ENCODE peak calls at places on chromosomes 4 and X, in eight cellular contexts. Q is effector memory CD8-positive, alpha-beta T cell; W is anterior cingulate cortex; A is activated T-cell treated with anti-CD3 and anti-CD28 coated beads for 1 hour; T is NCI-H146; Y is mucosa of gallbladder; N is GM04503; H is stimulated activated CD4-positive, alpha-beta T cell treated with anti-CD3 and anti-CD28 coated beads, TNF-alpha, amount 100 ng/mL, for 1 hour. F is an unnamed sample.

GRCh38 chrX:69046996-69047490 is 118.2 kb downstream of the PJA1 start:
- DNase-seq in Q (no peak), W (no peak), A (no peak), T (no peak), Y (no peak), N (no peak), H (no peak), F (no peak)

GRCh38 chr4:133683967-133684366 is 517.6 kb downstream of the PABPC4L start:
- DNase-seq in Q (no peak), W (no peak), A (no peak), T (no peak), Y (no peak), N (no peak), H (no peak), F (no peak)

GRCh38 chr4:89110541-89110985 is 770 bp upstream of the TIGD2 start:
- DNase-seq in Q (no peak), W (no peak), A (no peak), T (peak), Y (no peak), N (no peak), H (no peak), F (no peak)

GRCh38 chrX:119734897-119735339 is 23.5 kb upstream of the SOWAHD start:
- DNase-seq in Q (no peak), W (no peak), A (no peak), T (peak), Y (peak), N (no peak), H (no peak), F (peak)

GRCh38 chrX:154458954-154459829 is 1.1 kb downstream of the PLXNA3 start:
- DNase-seq in Q (no peak), W (no peak), A (no peak), T (peak), Y (no peak), N (no peak), H (no peak), F (no peak)

GRCh38 chrX:29359276-29359675 is 772.0 kb downstream of the IL1RAPL1 start:
- DNase-seq in Q (no peak), W (no peak), A (no peak), T (no peak), Y (no peak), N (no peak), H (no peak), F (no peak)

GRCh38 chr4:144562019-144562740 is 83.8 kb upstream of the HHIP start:
- DNase-seq in Q (no peak), W (no peak), A (no peak), T (peak), Y (peak), N (no peak), H (no peak), F (no peak)

GRCh38 chr4:26069218-26069617 is 155.2 kb downstream of the SMIM20 start:
- DNase-seq in Q (no peak), W (no peak), A (no peak), T (no peak), Y (no peak), N (no peak), H (no peak), F (no peak)

GRCh38 chr4:73662709-73663546 is 42.7 kb upstream of the RASSF6 start:
- DNase-seq in Q (no peak), W (no peak), A (no peak), T (peak), Y (no peak), N (no peak), H (no peak), F (no peak)

GRCh38 chr4:158333820-158334219 is 123.5 kb downstream of the TMEM144 start:
- DNase-seq in Q (no peak), W (no peak), A (no peak), T (no peak), Y (no peak), N (no peak), H (no peak), F (no peak)

GRCh38 chrX:72569786-72570185 is 2.9 kb downstream of the HDAC8 start:
- DNase-seq in Q (no peak), W (no peak), A (no peak), T (no peak), Y (no peak), N (no peak), H (no peak), F (no peak)

GRCh38 chrX:146186540-146186939 is 368.9 kb downstream of the SLITRK2 start:
- DNase-seq in Q (no peak), W (no peak), A (no peak), T (no peak), Y (no peak), N (no peak), H (no peak), F (no peak)

GRCh38 chrX:133783273-133783672 is 202.1 kb downstream of the GPC3 start:
- DNase-seq in Q (no peak), W (no peak), A (no peak), T (no peak), Y (no peak), N (no peak), H (no peak), F (no peak)

GRCh38 chrX:15310117-15310516 is 5.3 kb downstream of the ASB11 start:
- DNase-seq in Q (no peak), W (no peak), A (no peak), T (peak), Y (peak), N (no peak), H (no peak), F (peak)

GRCh38 chr4:38062088-38062893 is 102.1 kb downstream of the PTTG2 start:
- DNase-seq in Q (peak), W (peak), A (peak), T (peak), Y (peak), N (no peak), H (peak), F (peak)

GRCh38 chr4:3411676-3412075 is 30.1 kb upstream of the HGFAC start:
- DNase-seq in Q (no peak), W (no peak), A (no peak), T (no peak), Y (no peak), N (no peak), H (no peak), F (no peak)

GRCh38 chr4:4299006-4299405 is 9.0 kb downstream of the ZBTB49 start:
- DNase-seq in Q (no peak), W (no peak), A (no peak), T (no peak), Y (no peak), N (no peak), H (no peak), F (no peak)

GRCh38 chr4:171785392-171785791 is 27.8 kb upstream of the GALNTL6 start:
- DNase-seq in Q (no peak), W (no peak), A (no peak), T (peak), Y (no peak), N (no peak), H (no peak), F (no peak)

GRCh38 chr4:25725870-25726269 is 70.2 kb downstream of the SLC34A2 start:
- DNase-seq in Q (no peak), W (no peak), A (no peak), T (no peak), Y (no peak), N (no peak), H (no peak), F (no peak)

GRCh38 chr4:4408576-4409335 is 21.9 kb downstream of the NSG1 start:
- DNase-seq in Q (no peak), W (no peak), A (no peak), T (no peak), Y (no peak), N (no peak), H (no peak), F (no peak)

GRCh38 chr4:139857021-139857420 is 191.4 kb downstream of the MGST2 start:
- DNase-seq in Q (no peak), W (no peak), A (no peak), T (peak), Y (peak), N (no peak), H (no peak), F (no peak)

GRCh38 chrX:152641996-152642395 is 4.3 kb downstream of the GABRQ start:
- DNase-seq in Q (no peak), W (peak), A (no peak), T (no peak), Y (no peak), N (no peak), H (no peak), F (no peak)

GRCh38 chrX:20197641-20198210 is 56.1 kb upstream of the EIF1AX start:
- DNase-seq in Q (no peak), W (no peak), A (no peak), T (no peak), Y (no peak), N (no peak), H (no peak), F (no peak)

GRCh38 chrX:95325185-95325584 is 1359.5 kb upstream of the DIAPH2 start:
- DNase-seq in Q (no peak), W (no peak), A (no peak), T (no peak), Y (no peak), N (no peak), H (no peak), F (no peak)

GRCh38 chrX:150873616-150874015 is 24.9 kb downstream of the CD99L2 start:
- DNase-seq in Q (no peak), W (no peak), A (no peak), T (no peak), Y (no peak), N (no peak), H (no peak), F (no peak)

GRCh38 chr4:109215511-109215910 is 86.9 kb downstream of the COL25A1 start:
- DNase-seq in Q (no peak), W (no peak), A (no peak), T (no peak), Y (no peak), N (no peak), H (no peak), F (no peak)

GRCh38 chr4:84258905-84259830 is 239.9 kb downstream of the NKX6-1 start:
- DNase-seq in Q (no peak), W (no peak), A (no peak), T (no peak), Y (no peak), N (no peak), H (no peak), F (no peak)

GRCh38 chrX:10622197-10622596 is 1.8 kb upstream of the MID1 start:
- DNase-seq in Q (no peak), W (no peak), A (no peak), T (no peak), Y (no peak), N (no peak), H (no peak), F (no peak)

GRCh38 chr4:123924536-123924935 is 527.9 kb downstream of the SPRY1 start:
- DNase-seq in Q (no peak), W (no peak), A (no peak), T (no peak), Y (no peak), N (no peak), H (no peak), F (no peak)

GRCh38 chr4:100591156-100591876 is 73.5 kb upstream of the EMCN start:
- DNase-seq in Q (no peak), W (no peak), A (no peak), T (no peak), Y (no peak), N (no peak), H (no peak), F (no peak)

GRCh38 chrX:108834036-108834435 is 97.7 kb upstream of the IRS4 start:
- DNase-seq in Q (no peak), W (no peak), A (no peak), T (no peak), Y (no peak), N (no peak), H (no peak), F (no peak)

GRCh38 chr4:16237715-16238114 is 11.4 kb upstream of the TAPT1 start:
- DNase-seq in Q (no peak), W (no peak), A (no peak), T (no peak), Y (no peak), N (no peak), H (no peak), F (no peak)

GRCh38 chrX:40008841-40009461 is 88.8 kb downstream of the BCOR start:
- DNase-seq in Q (no peak), W (no peak), A (no peak), T (peak), Y (no peak), N (no peak), H (no peak), F (peak)

GRCh38 chr4:74547042-74547441 is 102.1 kb downstream of the AREG start:
- DNase-seq in Q (no peak), W (no peak), A (no peak), T (no peak), Y (no peak), N (no peak), H (no peak), F (no peak)

GRCh38 chr4:41579556-41579955 is 41.6 kb downstream of the LIMCH1 start:
- DNase-seq in Q (no peak), W (no peak), A (no peak), T (no peak), Y (no peak), N (no peak), H (no peak), F (no peak)

GRCh38 chr4:47122592-47123291 is 91.4 kb downstream of the GABRB1 start:
- DNase-seq in Q (peak), W (peak), A (peak), T (peak), Y (peak), N (peak), H (no peak), F (no peak)

GRCh38 chrX:111322231-111322855 is 52.1 kb upstream of the CAPN6 start:
- DNase-seq in Q (no peak), W (no peak), A (no peak), T (no peak), Y (no peak), N (no peak), H (no peak), F (no peak)